ENCODE peak calls at places on chromosomes 16 and 17, in six cellular contexts. One of them, this sample, is unnamed.

GRCh38 chr17:9905902-9906301 is 831 bp upstream of the RCVRN start:
- DNase-seq in cardiac fibroblast: no peak
- DNase-seq in hepatocyte: peak; percentile 40
- DNase-seq in mesenchymal stem cell: peak; percentile 39
- DNase-seq in keratinocyte: no peak
- DNase-seq in heart left ventricle: no peak
- DNase-seq in this sample: no peak

GRCh38 chr17:8173871-8174322 is 2.3 kb downstream of the TMEM107 start:
- DNase-seq in hepatocyte: peak; percentile 44
- DNase-seq in keratinocyte: no peak
- DNase-seq in heart left ventricle: no peak
- DNase-seq in mesenchymal stem cell: no peak
- DNase-seq in cardiac fibroblast: no peak
- DNase-seq in this sample: peak; percentile 17

GRCh38 chr17:74190807-74191206 is 12.7 kb upstream of the RPL38 start:
- DNase-seq in hepatocyte: peak; percentile 72
- DNase-seq in heart left ventricle: no peak
- DNase-seq in mesenchymal stem cell: peak; percentile 55
- DNase-seq in keratinocyte: no peak
- DNase-seq in cardiac fibroblast: peak; percentile 31
- DNase-seq in this sample: no peak

GRCh38 chr16:11104168-11105037 is 151.6 kb downstream of the SOCS1 start:
- DNase-seq in heart left ventricle: no peak
- DNase-seq in mesenchymal stem cell: no peak
- DNase-seq in cardiac fibroblast: no peak
- DNase-seq in keratinocyte: no peak
- DNase-seq in hepatocyte: no peak
- DNase-seq in this sample: no peak

GRCh38 chr16:57692636-57693035 is 2.0 kb upstream of the DRC7 start:
- DNase-seq in hepatocyte: no peak
- DNase-seq in heart left ventricle: no peak
- DNase-seq in mesenchymal stem cell: no peak
- DNase-seq in keratinocyte: no peak
- DNase-seq in cardiac fibroblast: no peak
- DNase-seq in this sample: no peak

GRCh38 chr16:89695086-89695874 is 6.2 kb downstream of the SPATA2L start:
- DNase-seq in mesenchymal stem cell: no peak
- DNase-seq in heart left ventricle: no peak
- DNase-seq in keratinocyte: no peak
- DNase-seq in cardiac fibroblast: no peak
- DNase-seq in hepatocyte: peak; percentile 11
- DNase-seq in this sample: no peak

GRCh38 chr16:70688266-70688742 is 2.5 kb upstream of the MTSS2 start:
- DNase-seq in hepatocyte: no peak
- DNase-seq in mesenchymal stem cell: peak; percentile 80
- DNase-seq in heart left ventricle: peak; percentile 61
- DNase-seq in keratinocyte: no peak
- DNase-seq in cardiac fibroblast: peak; percentile 33
- DNase-seq in this sample: peak; percentile 57

GRCh38 chr17:57522436-57523005 is 222.6 kb downstream of the CCDC182 start:
- DNase-seq in mesenchymal stem cell: no peak
- DNase-seq in hepatocyte: no peak
- DNase-seq in heart left ventricle: no peak
- DNase-seq in cardiac fibroblast: no peak
- DNase-seq in keratinocyte: no peak
- DNase-seq in this sample: no peak

GRCh38 chr16:64846966-64847365 is 274.9 kb downstream of the CDH11 start:
- DNase-seq in mesenchymal stem cell: no peak
- DNase-seq in heart left ventricle: no peak
- DNase-seq in cardiac fibroblast: no peak
- DNase-seq in keratinocyte: no peak
- DNase-seq in hepatocyte: no peak
- DNase-seq in this sample: no peak

GRCh38 chr16:47734987-47735594 is 274.0 kb downstream of the PHKB start:
- DNase-seq in heart left ventricle: no peak
- DNase-seq in cardiac fibroblast: no peak
- DNase-seq in hepatocyte: peak; percentile 48
- DNase-seq in mesenchymal stem cell: no peak
- DNase-seq in keratinocyte: no peak
- DNase-seq in this sample: peak; percentile 59

GRCh38 chr16:72099377-72099818 is 5.8 kb downstream of the DHX38 start:
- DNase-seq in cardiac fibroblast: peak; percentile 66
- DNase-seq in keratinocyte: no peak
- DNase-seq in mesenchymal stem cell: peak; percentile 68
- DNase-seq in heart left ventricle: no peak
- DNase-seq in hepatocyte: peak; percentile 75
- DNase-seq in this sample: peak; percentile 27

GRCh38 chr17:9842057-9842758 is 16.5 kb downstream of the GLP2R start:
- DNase-seq in keratinocyte: no peak
- DNase-seq in heart left ventricle: peak; percentile 44
- DNase-seq in cardiac fibroblast: peak; percentile 36
- DNase-seq in hepatocyte: peak; percentile 49
- DNase-seq in mesenchymal stem cell: peak; percentile 91
- DNase-seq in this sample: peak; percentile 52

GRCh38 chr16:57892041-57892440 is 78.9 kb downstream of the CNGB1 start:
- DNase-seq in cardiac fibroblast: peak; percentile 98
- DNase-seq in keratinocyte: no peak
- DNase-seq in hepatocyte: no peak
- DNase-seq in heart left ventricle: no peak
- DNase-seq in mesenchymal stem cell: peak; percentile 21
- DNase-seq in this sample: no peak

GRCh38 chr16:48126801-48127644 is 28.8 kb downstream of the ABCC12 start:
- DNase-seq in cardiac fibroblast: peak; percentile 88
- DNase-seq in keratinocyte: peak; percentile 38
- DNase-seq in hepatocyte: peak; percentile 66
- DNase-seq in mesenchymal stem cell: peak; percentile 97
- DNase-seq in heart left ventricle: no peak
- DNase-seq in this sample: no peak

GRCh38 chr16:76583466-76583865 is 306.3 kb downstream of the CNTNAP4 start:
- DNase-seq in keratinocyte: no peak
- DNase-seq in mesenchymal stem cell: no peak
- DNase-seq in heart left ventricle: peak; percentile 9
- DNase-seq in hepatocyte: peak; percentile 65
- DNase-seq in cardiac fibroblast: peak; percentile 3
- DNase-seq in this sample: no peak

GRCh38 chr17:77498875-77499698 is 358.3 kb downstream of the SEC14L1 start:
- DNase-seq in hepatocyte: peak; percentile 7
- DNase-seq in cardiac fibroblast: no peak
- DNase-seq in heart left ventricle: no peak
- DNase-seq in keratinocyte: no peak
- DNase-seq in mesenchymal stem cell: no peak
- DNase-seq in this sample: peak; percentile 5

GRCh38 chr17:71118039-71118438 is 948.7 kb downstream of the KCNJ2 start:
- DNase-seq in cardiac fibroblast: no peak
- DNase-seq in keratinocyte: no peak
- DNase-seq in hepatocyte: peak; percentile 23
- DNase-seq in heart left ventricle: no peak
- DNase-seq in mesenchymal stem cell: peak; percentile 8
- DNase-seq in this sample: no peak

GRCh38 chr17:62925267-62925836 is 40.7 kb upstream of the TANC2 start:
- DNase-seq in keratinocyte: no peak
- DNase-seq in heart left ventricle: no peak
- DNase-seq in hepatocyte: no peak
- DNase-seq in mesenchymal stem cell: no peak
- DNase-seq in cardiac fibroblast: peak; percentile 25
- DNase-seq in this sample: no peak

GRCh38 chr16:15502041-15502725 is 67.8 kb downstream of the BMERB1 start:
- DNase-seq in cardiac fibroblast: peak; percentile 94
- DNase-seq in keratinocyte: peak; percentile 21
- DNase-seq in mesenchymal stem cell: peak; percentile 97
- DNase-seq in hepatocyte: peak; percentile 22
- DNase-seq in heart left ventricle: no peak
- DNase-seq in this sample: no peak

GRCh38 chr17:38917259-38917658 is 8.2 kb upstream of the LASP1NB start:
- DNase-seq in heart left ventricle: no peak
- DNase-seq in mesenchymal stem cell: no peak
- DNase-seq in hepatocyte: no peak
- DNase-seq in cardiac fibroblast: no peak
- DNase-seq in keratinocyte: no peak
- DNase-seq in this sample: no peak

GRCh38 chr17:8444506-8444905 is 8.8 kb downstream of the NDEL1 start:
- DNase-seq in keratinocyte: no peak
- DNase-seq in hepatocyte: no peak
- DNase-seq in cardiac fibroblast: no peak
- DNase-seq in mesenchymal stem cell: no peak
- DNase-seq in heart left ventricle: no peak
- DNase-seq in this sample: no peak

GRCh38 chr16:11650641-11651591 is 17.3 kb upstream of the SNN start:
- DNase-seq in mesenchymal stem cell: no peak
- DNase-seq in cardiac fibroblast: no peak
- DNase-seq in hepatocyte: no peak
- DNase-seq in keratinocyte: no peak
- DNase-seq in heart left ventricle: no peak
- DNase-seq in this sample: no peak

GRCh38 chr16:73713301-73713700 is 583.3 kb upstream of the PSMD7 start:
- DNase-seq in keratinocyte: no peak
- DNase-seq in cardiac fibroblast: no peak
- DNase-seq in hepatocyte: no peak
- DNase-seq in heart left ventricle: no peak
- DNase-seq in mesenchymal stem cell: no peak
- DNase-seq in this sample: no peak

GRCh38 chr17:18160128-18160856 is 23.3 kb upstream of the ALKBH5 start:
- DNase-seq in cardiac fibroblast: no peak
- DNase-seq in hepatocyte: no peak
- DNase-seq in keratinocyte: no peak
- DNase-seq in heart left ventricle: no peak
- DNase-seq in mesenchymal stem cell: no peak
- DNase-seq in this sample: no peak
- H3K4me3 ChIP-seq in cardiac fibroblast: no peak overlapping the region
- H3K4me3 ChIP-seq in hepatocyte: no peak overlapping the region
- H3K4me3 ChIP-seq in keratinocyte: no peak overlapping the region
- H3K4me3 ChIP-seq in heart left ventricle: no peak overlapping the region
- H3K4me3 ChIP-seq in mesenchymal stem cell: no peak overlapping the region
- H3K4me3 ChIP-seq in this sample: no peak overlapping the region

DNA sequence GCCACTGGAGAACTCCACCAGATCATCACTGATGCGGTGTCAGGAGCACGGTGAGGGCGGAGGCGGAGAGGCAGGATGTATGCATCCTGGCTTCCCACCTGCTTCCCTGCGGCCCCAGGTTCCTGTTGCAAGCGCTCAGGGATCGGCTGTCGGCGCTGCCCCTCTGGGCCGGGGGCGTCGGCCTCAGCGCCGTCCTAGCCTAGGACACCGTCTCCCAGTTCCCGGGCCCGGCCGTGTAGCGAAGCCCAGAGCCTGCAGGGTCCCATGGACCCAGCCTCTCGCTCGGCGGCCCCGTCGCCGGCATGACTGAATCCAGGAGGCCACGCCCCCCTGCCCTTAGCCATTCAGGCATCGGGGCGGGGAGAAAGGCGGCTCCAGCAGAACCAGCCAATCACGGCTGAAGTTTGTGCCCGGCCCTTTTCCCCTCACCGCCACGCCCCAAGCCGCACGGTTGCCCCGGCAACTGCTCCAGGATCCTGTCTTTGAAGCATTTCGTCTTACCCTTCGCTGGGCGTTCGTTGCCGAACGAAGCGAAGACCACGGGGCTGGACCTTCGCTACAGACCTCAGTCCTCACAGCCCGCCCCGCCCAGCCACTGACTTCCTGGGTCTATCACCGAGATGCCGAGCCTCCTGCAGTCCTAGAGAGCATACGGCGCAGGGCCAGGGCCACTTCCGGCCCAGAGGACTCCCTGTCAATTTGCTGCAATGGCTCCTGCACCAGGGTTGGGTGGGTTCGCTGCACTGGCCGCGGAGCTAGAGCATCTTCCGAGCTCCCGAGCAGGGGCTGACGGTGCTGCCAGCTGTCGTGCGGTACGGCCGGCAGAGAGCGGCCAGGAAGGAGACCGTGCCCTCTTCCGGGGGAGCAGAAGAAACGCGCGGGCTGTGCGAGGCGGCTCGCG is 10.6 kb upstream of the ZNF213 start:
- DNase-seq in hepatocyte: peak; percentile 99
- DNase-seq in mesenchymal stem cell: peak; percentile 96
- DNase-seq in cardiac fibroblast: peak; percentile 94
- DNase-seq in heart left ventricle: peak; percentile 97
- DNase-seq in keratinocyte: peak; percentile 63
- DNase-seq in this sample: peak; percentile 97
- H3K4me3 ChIP-seq in hepatocyte: peak overlapping the region; percentile 31
- H3K4me3 ChIP-seq in mesenchymal stem cell: peak overlapping the region; percentile 94
- H3K4me3 ChIP-seq in cardiac fibroblast: peak overlapping the region; percentile 74
- H3K4me3 ChIP-seq in heart left ventricle: peak overlapping the region; percentile 85
- H3K4me3 ChIP-seq in keratinocyte: peak overlapping the region; percentile 90
- H3K4me3 ChIP-seq in this sample: peak overlapping the region; percentile 70

DNA sequence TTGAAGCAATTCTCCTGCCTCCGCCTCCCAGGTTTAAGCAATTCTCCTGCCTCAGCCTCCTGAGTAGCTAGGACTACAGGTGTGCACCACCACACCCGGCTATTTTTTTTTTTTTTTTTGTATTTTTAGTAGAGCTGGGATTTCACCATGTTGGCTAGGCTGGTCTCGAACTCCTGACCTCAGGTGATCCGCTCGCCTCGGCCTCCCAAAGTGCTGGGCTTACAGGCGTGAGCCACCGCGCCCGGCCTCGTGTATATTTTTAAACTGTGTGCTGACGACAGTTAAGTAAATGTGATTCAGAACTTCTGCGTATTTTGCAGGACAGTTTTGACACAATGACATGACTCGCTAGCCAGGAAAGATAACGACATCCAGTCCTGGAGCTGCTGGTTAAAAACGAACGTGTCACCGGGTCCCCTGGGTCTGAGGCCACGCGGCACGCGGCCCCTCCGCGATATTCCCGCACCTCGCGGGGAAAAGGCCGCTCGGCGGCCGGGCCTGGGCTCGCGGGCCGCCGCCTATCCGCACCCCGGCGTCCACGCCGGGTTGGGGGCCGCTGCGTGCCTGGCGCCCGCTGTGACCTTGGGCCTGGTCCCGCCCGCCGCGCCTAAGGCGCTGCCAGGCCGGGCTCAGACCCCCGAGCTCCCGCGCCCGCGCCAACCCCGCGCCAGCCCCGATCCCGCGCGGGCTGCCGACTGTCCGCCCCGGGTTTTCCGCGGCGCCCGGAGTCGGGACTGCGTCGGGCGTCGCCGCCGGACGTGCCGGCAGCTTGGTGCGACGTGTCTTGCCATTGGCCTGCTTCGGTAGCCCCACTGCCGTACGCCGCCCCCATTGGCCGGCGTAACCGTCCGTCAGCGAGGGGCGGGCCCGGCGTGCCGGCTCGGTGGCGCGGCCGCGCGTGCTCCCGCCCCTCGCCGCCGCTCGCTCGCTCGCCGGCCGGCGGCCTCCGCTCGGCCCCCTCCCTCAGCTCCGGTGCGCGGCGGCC is at the start of gene FOXK2:
- DNase-seq in keratinocyte: no peak
- DNase-seq in mesenchymal stem cell: peak; percentile 94
- DNase-seq in heart left ventricle: peak; percentile 94
- DNase-seq in cardiac fibroblast: peak; percentile 93
- DNase-seq in hepatocyte: peak; percentile 97
- DNase-seq in this sample: peak; percentile 94
- H3K4me3 ChIP-seq in keratinocyte: peak within 1 kb of the TSS; percentile 99
- H3K4me3 ChIP-seq in mesenchymal stem cell: peak within 1 kb of the TSS; percentile 89
- H3K4me3 ChIP-seq in heart left ventricle: peak within 1 kb of the TSS; percentile 88
- H3K4me3 ChIP-seq in cardiac fibroblast: peak within 1 kb of the TSS; percentile 73
- H3K4me3 ChIP-seq in hepatocyte: peak within 1 kb of the TSS; percentile 39
- H3K4me3 ChIP-seq in this sample: peak within 1 kb of the TSS; percentile 96

DNA sequence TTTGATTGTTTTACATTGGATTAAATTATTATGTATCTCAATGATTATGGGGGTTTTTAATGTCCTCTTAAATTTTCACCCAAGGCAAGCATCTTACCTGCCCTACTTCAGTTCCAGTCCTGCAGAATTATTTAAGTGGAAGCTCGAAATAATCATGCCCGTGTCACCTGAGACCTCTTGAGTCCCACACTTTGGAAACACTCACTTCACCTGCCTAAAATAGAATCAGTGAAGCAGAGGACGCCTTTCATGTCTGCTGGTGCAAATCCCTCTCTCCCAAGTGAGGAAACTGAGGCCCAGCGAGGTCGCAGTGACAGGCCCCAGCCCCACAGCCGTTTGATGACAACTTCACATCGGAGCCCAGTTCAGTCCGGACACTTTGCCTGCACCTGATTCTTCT is 284.6 kb downstream of the C16orf95 start:
- DNase-seq in keratinocyte: no peak
- DNase-seq in cardiac fibroblast: no peak
- DNase-seq in hepatocyte: no peak
- DNase-seq in mesenchymal stem cell: no peak
- DNase-seq in heart left ventricle: no peak
- DNase-seq in this sample: no peak
- H3K4me3 ChIP-seq in keratinocyte: no peak overlapping the region
- H3K4me3 ChIP-seq in cardiac fibroblast: no peak overlapping the region
- H3K4me3 ChIP-seq in hepatocyte: no peak overlapping the region
- H3K4me3 ChIP-seq in mesenchymal stem cell: no peak overlapping the region
- H3K4me3 ChIP-seq in heart left ventricle: no peak overlapping the region
- H3K4me3 ChIP-seq in this sample: no peak overlapping the region